ENCODE peak calls at places on chromosomes 16 and 17, in ten cellular contexts. Y is IMR-90, W is astrocyte, F is GM10248, B is nephron progenitor cell, A is SK-N-SH, N is hepatocyte, P is epithelial cell of proximal tubule, X is endodermal cell, L is Calu3. V is an unnamed sample.

GRCh38 chr16:19528666-19529065 is 4.9 kb downstream of the CCP110 start:
- DNase-seq in X (no peak), B (no peak), W (no peak), Y (no peak), L (no peak), P (no peak), F (no peak), A (no peak), N (no peak), V (no peak)

GRCh38 chr17:10745231-10745630 is 15.4 kb upstream of the TMEM220 start:
- DNase-seq in P (no peak), N (peak), B (no peak), A (no peak), L (no peak), F (no peak), Y (no peak), W (peak), X (no peak), V (no peak)

GRCh38 chr17:55332296-55333041 is 67.7 kb downstream of the HLF start:
- DNase-seq in L (peak), B (no peak), A (no peak), W (no peak), X (no peak), F (no peak), P (no peak), Y (no peak), N (no peak), V (no peak)

GRCh38 chr17:69672924-69673323 is 258.4 kb downstream of the MAP2K6 start:
- DNase-seq in W (peak), N (no peak), L (no peak), F (no peak), P (no peak), Y (peak), A (no peak), B (no peak), X (no peak), V (no peak)

GRCh38 chr16:4477966-4478365 is 1.8 kb downstream of the HMOX2 start:
- DNase-seq in Y (peak), A (peak), P (peak), B (no peak), L (peak), X (peak), F (no peak), N (no peak), W (peak), V (no peak)

GRCh38 chr17:80872999-80873951 is 118.4 kb upstream of the CHMP6 start:
- DNase-seq in F (no peak), L (no peak), A (no peak), B (no peak), Y (no peak), N (no peak), W (peak), X (peak), P (no peak), V (no peak)

GRCh38 chr17:42266918-42267766 is 9.0 kb downstream of the STAT5B start:
- DNase-seq in A (no peak), N (peak), X (no peak), P (no peak), B (no peak), Y (peak), F (no peak), L (no peak), W (peak), V (no peak)

GRCh38 chr17:62631086-62631935 is 3.8 kb downstream of the MRC2 start:
- DNase-seq in N (no peak), A (no peak), P (no peak), F (no peak), Y (no peak), L (no peak), W (no peak), B (no peak), X (peak), V (no peak)

GRCh38 chr16:4637501-4638166 is 13.0 kb downstream of the MGRN1 start:
- DNase-seq in Y (no peak), W (no peak), F (no peak), P (no peak), B (no peak), X (peak), L (no peak), N (no peak), A (no peak), V (no peak)

GRCh38 chr16:82882982-82883863 is 256.5 kb downstream of the CDH13 start:
- DNase-seq in Y (no peak), P (no peak), N (no peak), X (no peak), B (no peak), F (no peak), L (no peak), W (no peak), A (no peak), V (no peak)

GRCh38 chr16:55508941-55509920 is at the start of gene LPCAT2:
- DNase-seq in N (peak), W (peak), A (peak), Y (peak), F (peak), B (peak), P (no peak), X (peak), L (peak), V (peak)

GRCh38 chr17:80225230-80225629 is 5.0 kb downstream of the SLC26A11 start:
- DNase-seq in X (peak), Y (no peak), L (no peak), A (no peak), W (no peak), N (no peak), P (no peak), B (no peak), F (no peak), V (no peak)

GRCh38 chr17:9798724-9799123 is 7.3 kb upstream of the DHRS7C start:
- DNase-seq in B (no peak), P (no peak), W (no peak), L (no peak), Y (no peak), F (no peak), N (no peak), A (no peak), X (no peak), V (no peak)

GRCh38 chr17:16652847-16653366 is 743 bp downstream of the ZNF624 start:
- DNase-seq in L (no peak), F (no peak), Y (no peak), P (no peak), B (no peak), X (no peak), N (no peak), A (no peak), W (no peak), V (no peak)

GRCh38 chr17:73215414-73215813 is 22.6 kb downstream of the COG1 start:
- DNase-seq in Y (no peak), W (no peak), B (no peak), A (no peak), L (no peak), N (no peak), P (no peak), X (peak), F (no peak), V (no peak)
- TF ChIP-seq CTCF in Y (no peak), W (no peak), B (no peak), A (peak), L (no peak), N (no peak), P (peak), X (peak), F (peak), V (peak)

GRCh38 chr17:14797021-14797420 is 468.1 kb downstream of the PMP22 start:
- DNase-seq in P (no peak), L (no peak), A (no peak), N (no peak), W (no peak), Y (no peak), B (no peak), X (no peak), F (no peak), V (no peak)

GRCh38 chr17:14792751-14793150 is 472.4 kb downstream of the PMP22 start:
- DNase-seq in Y (no peak), N (peak), F (no peak), B (no peak), X (no peak), L (no peak), W (no peak), P (no peak), A (no peak), V (no peak)

GRCh38 chr17:14797801-14798200 is 467.3 kb downstream of the PMP22 start:
- DNase-seq in F (no peak), X (no peak), W (no peak), N (no peak), B (no peak), A (no peak), Y (no peak), L (no peak), P (no peak), V (no peak)

GRCh38 chr17:14793237-14793636 is 471.9 kb downstream of the PMP22 start:
- DNase-seq in F (no peak), P (no peak), X (no peak), A (no peak), N (no peak), W (no peak), Y (peak), L (no peak), B (no peak), V (no peak)

DNA sequence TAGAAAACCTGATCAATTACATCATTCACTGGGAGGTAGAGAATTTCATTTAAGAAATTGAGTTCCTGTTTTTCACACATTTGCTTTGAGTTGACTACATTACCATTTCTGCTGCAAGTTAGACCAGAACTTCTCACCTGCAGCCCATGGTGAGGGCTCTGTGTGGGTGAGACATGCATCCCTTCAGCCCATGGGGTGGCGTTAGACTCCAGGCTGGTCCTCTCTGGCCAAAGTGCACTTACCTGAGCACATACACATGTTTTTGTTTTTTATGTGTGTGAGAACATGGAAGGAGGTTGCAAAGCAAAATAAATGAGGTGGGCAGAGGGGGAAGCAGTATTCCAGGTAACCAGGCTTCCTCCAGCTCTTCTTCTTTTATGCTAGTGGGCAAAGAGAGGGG is 470.2 kb downstream of the PMP22 start:
- DNase-seq in A (no peak), L (no peak), W (no peak), P (no peak), N (no peak), Y (no peak), B (no peak), F (no peak), X (no peak), V (no peak)
- TF ChIP-seq CTCF in A (no peak), L (no peak), W (no peak), P (no peak), N (no peak), Y (no peak), B (no peak), F (no peak), X (peak), V (no peak)

GRCh38 chr17:65099941-65100315 is 37.2 kb upstream of the RGS9 start:
- DNase-seq in P (peak), W (peak), X (peak), L (peak), N (no peak), Y (peak), F (peak), B (no peak), A (no peak), V (no peak)
- TF ChIP-seq CTCF in P (peak), W (peak), X (no peak), L (no peak), N (no peak), Y (no peak), F (no peak), B (no peak), A (no peak), V (no peak)

GRCh38 chr17:1645207-1646171 is at the start of gene SCARF1:
- DNase-seq in L (no peak), N (no peak), F (peak), B (peak), W (no peak), A (no peak), Y (no peak), P (no peak), X (peak), V (no peak)

GRCh38 chr17:1644493-1645206 is 882 bp downstream of the SCARF1 start:
- DNase-seq in N (no peak), B (no peak), Y (peak), A (no peak), P (no peak), X (peak), L (no peak), W (no peak), F (peak), V (no peak)

GRCh38 chr17:1643999-1644492 is 1.5 kb downstream of the SCARF1 start:
- DNase-seq in X (peak), Y (no peak), L (no peak), N (no peak), B (peak), A (no peak), W (no peak), P (no peak), F (peak), V (no peak)

GRCh38 chr17:1641065-1641403 is 4.5 kb downstream of the SCARF1 start:
- DNase-seq in X (peak), Y (no peak), A (peak), B (no peak), W (no peak), F (no peak), L (no peak), N (no peak), P (no peak), V (no peak)

GRCh38 chr17:1643293-1643998 is 2.1 kb downstream of the SCARF1 start:
- DNase-seq in B (peak), L (peak), F (peak), X (peak), A (peak), N (peak), W (no peak), Y (no peak), P (no peak), V (peak)
- TF ChIP-seq CTCF in B (no peak), L (no peak), F (no peak), X (peak), A (peak), N (peak), W (no peak), Y (peak), P (no peak), V (peak)

GRCh38 chr17:4980644-4981216 is 6.7 kb downstream of the CAMTA2 start:
- DNase-seq in B (peak), N (peak), F (peak), Y (peak), A (peak), X (peak), P (no peak), W (peak), L (peak), V (peak)
- TF ChIP-seq CTCF in B (peak), N (peak), F (peak), Y (peak), A (peak), X (peak), P (peak), W (peak), L (peak), V (peak)

GRCh38 chr17:5000237-5000639 is 2.5 kb downstream of the KIF1C start:
- DNase-seq in P (no peak), X (no peak), W (no peak), L (no peak), A (no peak), Y (no peak), N (no peak), B (no peak), F (no peak), V (no peak)

GRCh38 chr17:4998666-4999428 is 1.1 kb downstream of the KIF1C start:
- DNase-seq in X (peak), P (no peak), Y (no peak), B (no peak), L (peak), W (no peak), F (peak), A (no peak), N (peak), V (no peak)

GRCh38 chr17:4999429-5000093 is 1.8 kb downstream of the KIF1C start:
- DNase-seq in F (peak), B (no peak), A (no peak), Y (no peak), N (no peak), W (no peak), P (no peak), X (no peak), L (no peak), V (no peak)

GRCh38 chr17:4998027-4998665 is 396 bp downstream of the KIF1C start:
- DNase-seq in B (peak), X (peak), Y (no peak), L (no peak), F (peak), N (no peak), W (peak), P (no peak), A (peak), V (peak)

GRCh38 chr17:4997302-4998026 is at the start of the genes INCA1 and KIF1C:
- DNase-seq in Y (peak), P (peak), A (peak), B (peak), X (peak), N (peak), F (peak), W (peak), L (peak), V (peak)
- TF ChIP-seq CTCF in Y (no peak), P (no peak), A (no peak), B (no peak), X (peak), N (no peak), F (no peak), W (no peak), L (no peak), V (peak)

GRCh38 chr16:50593410-50594139 is 45.4 kb downstream of the NKD1 start:
- DNase-seq in X (peak), L (no peak), N (no peak), W (no peak), B (peak), Y (no peak), F (no peak), P (no peak), A (peak), V (no peak)
- TF ChIP-seq CTCF in X (peak), L (no peak), N (peak), W (no peak), B (peak), Y (peak), F (peak), P (peak), A (peak), V (peak)

GRCh38 chr17:75205793-75206163 is 299 bp downstream of the NUP85 start:
- DNase-seq in L (no peak), P (no peak), B (no peak), Y (no peak), W (no peak), N (no peak), A (no peak), X (no peak), F (no peak), V (no peak)
- TF ChIP-seq CTCF in L (no peak), P (no peak), B (no peak), Y (peak), W (no peak), N (no peak), A (no peak), X (peak), F (no peak), V (peak)